ENCODE peak calls at places on chromosomes 5 and 9, in four cellular contexts. One of them, this sample, is unnamed.

GRCh38 chr9:77820293-77820954 is 172.3 kb upstream of the GNA14 start:
- ATAC-seq in right cardiac atrium: no peak
- ATAC-seq in upper lobe of left lung: no peak
- ATAC-seq in activated T-cell treated with anti-CD3 and anti-CD28 coated beads, Interleukin-2, amount 50 U/mL, for 4 hours: peak
- ATAC-seq in this sample: peak

GRCh38 chr5:150649828-150650712 is 9.6 kb downstream of the SYNPO start:
- ATAC-seq in upper lobe of left lung: no peak
- ATAC-seq in activated T-cell treated with anti-CD3 and anti-CD28 coated beads, Interleukin-2, amount 50 U/mL, for 4 hours: no peak
- ATAC-seq in right cardiac atrium: no peak
- ATAC-seq in this sample: no peak

GRCh38 chr9:69149321-69149807 is 24.7 kb upstream of the TJP2 start:
- ATAC-seq in upper lobe of left lung: no peak
- ATAC-seq in activated T-cell treated with anti-CD3 and anti-CD28 coated beads, Interleukin-2, amount 50 U/mL, for 4 hours: no peak
- ATAC-seq in right cardiac atrium: peak
- ATAC-seq in this sample: no peak

GRCh38 chr5:6692906-6693305 is 20.3 kb upstream of the TENT4A start:
- ATAC-seq in right cardiac atrium: no peak
- ATAC-seq in upper lobe of left lung: no peak
- ATAC-seq in activated T-cell treated with anti-CD3 and anti-CD28 coated beads, Interleukin-2, amount 50 U/mL, for 4 hours: peak
- ATAC-seq in this sample: peak

GRCh38 chr9:127835930-127836586 is 18.4 kb downstream of the ENG start:
- ATAC-seq in upper lobe of left lung: peak
- ATAC-seq in right cardiac atrium: no peak
- ATAC-seq in activated T-cell treated with anti-CD3 and anti-CD28 coated beads, Interleukin-2, amount 50 U/mL, for 4 hours: peak
- ATAC-seq in this sample: peak

GRCh38 chr5:115530426-115530825 is 14.1 kb downstream of the FEM1C start:
- ATAC-seq in activated T-cell treated with anti-CD3 and anti-CD28 coated beads, Interleukin-2, amount 50 U/mL, for 4 hours: no peak
- ATAC-seq in right cardiac atrium: peak
- ATAC-seq in upper lobe of left lung: no peak
- ATAC-seq in this sample: no peak

GRCh38 chr5:69049151-69049550 is 44.7 kb upstream of the SLC30A5 start:
- ATAC-seq in upper lobe of left lung: no peak
- ATAC-seq in activated T-cell treated with anti-CD3 and anti-CD28 coated beads, Interleukin-2, amount 50 U/mL, for 4 hours: no peak
- ATAC-seq in right cardiac atrium: no peak
- ATAC-seq in this sample: no peak

GRCh38 chr9:96279927-96280326 is 22.0 kb downstream of the HSD17B3 start:
- ATAC-seq in upper lobe of left lung: peak
- ATAC-seq in right cardiac atrium: no peak
- ATAC-seq in activated T-cell treated with anti-CD3 and anti-CD28 coated beads, Interleukin-2, amount 50 U/mL, for 4 hours: no peak
- ATAC-seq in this sample: no peak

GRCh38 chr5:113273949-113274348 is 160.8 kb downstream of the TSSK1B start:
- ATAC-seq in right cardiac atrium: no peak
- ATAC-seq in activated T-cell treated with anti-CD3 and anti-CD28 coated beads, Interleukin-2, amount 50 U/mL, for 4 hours: no peak
- ATAC-seq in upper lobe of left lung: no peak
- ATAC-seq in this sample: no peak

GRCh38 chr5:65482727-65483473 is 1.2 kb upstream of the ADAMTS6 start:
- ATAC-seq in right cardiac atrium: peak
- ATAC-seq in upper lobe of left lung: peak
- ATAC-seq in activated T-cell treated with anti-CD3 and anti-CD28 coated beads, Interleukin-2, amount 50 U/mL, for 4 hours: peak
- ATAC-seq in this sample: peak

GRCh38 chr9:2264081-2264480 is 248.9 kb downstream of the SMARCA2 start:
- ATAC-seq in right cardiac atrium: no peak
- ATAC-seq in activated T-cell treated with anti-CD3 and anti-CD28 coated beads, Interleukin-2, amount 50 U/mL, for 4 hours: no peak
- ATAC-seq in upper lobe of left lung: no peak
- ATAC-seq in this sample: no peak

GRCh38 chr9:86434039-86434726 is 80.0 kb upstream of the TUT7 start:
- ATAC-seq in activated T-cell treated with anti-CD3 and anti-CD28 coated beads, Interleukin-2, amount 50 U/mL, for 4 hours: no peak
- ATAC-seq in right cardiac atrium: no peak
- ATAC-seq in upper lobe of left lung: no peak
- ATAC-seq in this sample: no peak

GRCh38 chr9:126692759-126693427 is 79.2 kb downstream of the LMX1B start:
- ATAC-seq in right cardiac atrium: no peak
- ATAC-seq in activated T-cell treated with anti-CD3 and anti-CD28 coated beads, Interleukin-2, amount 50 U/mL, for 4 hours: no peak
- ATAC-seq in upper lobe of left lung: no peak
- ATAC-seq in this sample: no peak

GRCh38 chr5:31021181-31021624 is 172.3 kb upstream of the CDH6 start:
- ATAC-seq in activated T-cell treated with anti-CD3 and anti-CD28 coated beads, Interleukin-2, amount 50 U/mL, for 4 hours: no peak
- ATAC-seq in right cardiac atrium: no peak
- ATAC-seq in upper lobe of left lung: no peak
- ATAC-seq in this sample: no peak

GRCh38 chr5:152994040-152994439 is 496.4 kb upstream of the GRIA1 start:
- ATAC-seq in activated T-cell treated with anti-CD3 and anti-CD28 coated beads, Interleukin-2, amount 50 U/mL, for 4 hours: no peak
- ATAC-seq in upper lobe of left lung: no peak
- ATAC-seq in right cardiac atrium: no peak
- ATAC-seq in this sample: no peak

GRCh38 chr9:109908459-109909390 is 128.7 kb downstream of the PALM2AKAP2 start:
- ATAC-seq in activated T-cell treated with anti-CD3 and anti-CD28 coated beads, Interleukin-2, amount 50 U/mL, for 4 hours: no peak
- ATAC-seq in right cardiac atrium: no peak
- ATAC-seq in upper lobe of left lung: no peak
- ATAC-seq in this sample: peak

GRCh38 chr5:138790684-138791083 is 37.5 kb downstream of the CTNNA1 start:
- ATAC-seq in upper lobe of left lung: no peak
- ATAC-seq in right cardiac atrium: no peak
- ATAC-seq in activated T-cell treated with anti-CD3 and anti-CD28 coated beads, Interleukin-2, amount 50 U/mL, for 4 hours: peak
- ATAC-seq in this sample: peak

GRCh38 chr5:155019601-155020226 is 6.2 kb downstream of the KIF4B start:
- ATAC-seq in upper lobe of left lung: peak
- ATAC-seq in right cardiac atrium: no peak
- ATAC-seq in activated T-cell treated with anti-CD3 and anti-CD28 coated beads, Interleukin-2, amount 50 U/mL, for 4 hours: no peak
- ATAC-seq in this sample: no peak

GRCh38 chr5:62340979-62341378 is 35.0 kb downstream of the KIF2A start:
- ATAC-seq in activated T-cell treated with anti-CD3 and anti-CD28 coated beads, Interleukin-2, amount 50 U/mL, for 4 hours: no peak
- ATAC-seq in right cardiac atrium: no peak
- ATAC-seq in upper lobe of left lung: no peak
- ATAC-seq in this sample: peak

GRCh38 chr5:124132843-124133242 is 613.6 kb downstream of the ZNF608 start:
- ATAC-seq in right cardiac atrium: no peak
- ATAC-seq in activated T-cell treated with anti-CD3 and anti-CD28 coated beads, Interleukin-2, amount 50 U/mL, for 4 hours: no peak
- ATAC-seq in upper lobe of left lung: no peak
- ATAC-seq in this sample: no peak

GRCh38 chr5:139961435-139962157 is 81.5 kb downstream of the NRG2 start:
- ATAC-seq in right cardiac atrium: no peak
- ATAC-seq in activated T-cell treated with anti-CD3 and anti-CD28 coated beads, Interleukin-2, amount 50 U/mL, for 4 hours: no peak
- ATAC-seq in upper lobe of left lung: no peak
- ATAC-seq in this sample: peak

GRCh38 chr9:96423985-96424336 is 5.8 kb upstream of the ZNF367 start:
- ATAC-seq in right cardiac atrium: no peak
- ATAC-seq in activated T-cell treated with anti-CD3 and anti-CD28 coated beads, Interleukin-2, amount 50 U/mL, for 4 hours: no peak
- ATAC-seq in upper lobe of left lung: no peak
- ATAC-seq in this sample: no peak

GRCh38 chr5:116531117-116531516 is 43.5 kb downstream of the SEMA6A start:
- ATAC-seq in activated T-cell treated with anti-CD3 and anti-CD28 coated beads, Interleukin-2, amount 50 U/mL, for 4 hours: no peak
- ATAC-seq in upper lobe of left lung: no peak
- ATAC-seq in right cardiac atrium: no peak
- ATAC-seq in this sample: no peak

GRCh38 chr5:77232959-77233358 is 22.5 kb downstream of the PDE8B start:
- ATAC-seq in right cardiac atrium: peak
- ATAC-seq in upper lobe of left lung: no peak
- ATAC-seq in activated T-cell treated with anti-CD3 and anti-CD28 coated beads, Interleukin-2, amount 50 U/mL, for 4 hours: no peak
- ATAC-seq in this sample: no peak

GRCh38 chr5:56112526-56113121 is 117.9 kb upstream of the IL6ST start:
- ATAC-seq in upper lobe of left lung: no peak
- ATAC-seq in right cardiac atrium: no peak
- ATAC-seq in activated T-cell treated with anti-CD3 and anti-CD28 coated beads, Interleukin-2, amount 50 U/mL, for 4 hours: no peak
- ATAC-seq in this sample: no peak

GRCh38 chr9:92359380-92360007 is 33.7 kb downstream of the CENPP start:
- ATAC-seq in upper lobe of left lung: no peak
- ATAC-seq in activated T-cell treated with anti-CD3 and anti-CD28 coated beads, Interleukin-2, amount 50 U/mL, for 4 hours: no peak
- ATAC-seq in right cardiac atrium: no peak
- ATAC-seq in this sample: no peak

GRCh38 chr5:8184455-8185063 is 315.6 kb downstream of the MTRR start:
- ATAC-seq in right cardiac atrium: no peak
- ATAC-seq in upper lobe of left lung: no peak
- ATAC-seq in activated T-cell treated with anti-CD3 and anti-CD28 coated beads, Interleukin-2, amount 50 U/mL, for 4 hours: no peak
- ATAC-seq in this sample: no peak

GRCh38 chr9:120151806-120152205 is 428.2 kb downstream of the CDK5RAP2 start:
- ATAC-seq in activated T-cell treated with anti-CD3 and anti-CD28 coated beads, Interleukin-2, amount 50 U/mL, for 4 hours: no peak
- ATAC-seq in right cardiac atrium: no peak
- ATAC-seq in upper lobe of left lung: no peak
- ATAC-seq in this sample: no peak

GRCh38 chr5:26339576-26339975 is 698.8 kb downstream of the CDH9 start:
- ATAC-seq in right cardiac atrium: no peak
- ATAC-seq in activated T-cell treated with anti-CD3 and anti-CD28 coated beads, Interleukin-2, amount 50 U/mL, for 4 hours: no peak
- ATAC-seq in upper lobe of left lung: no peak
- ATAC-seq in this sample: no peak

GRCh38 chr9:117681827-117682226 is 22.4 kb upstream of the TLR4 start:
- ATAC-seq in right cardiac atrium: no peak
- ATAC-seq in activated T-cell treated with anti-CD3 and anti-CD28 coated beads, Interleukin-2, amount 50 U/mL, for 4 hours: no peak
- ATAC-seq in upper lobe of left lung: no peak
- ATAC-seq in this sample: no peak

This sample was measured in activated T-helper 17 cell treated with anti-CD3 and anti-CD28 coated beads, Interleukin-2, amount 50 U/mL, for 72 hours.